ENCODE peak calls at places on chromosomes 13 and 19, in seven cellular contexts. I, U, Z, N, T, G and P are unnamed samples.

GRCh38 chr19:48878219-48879024 is 6.2 kb downstream of the PPP1R15A start:
- DNase-seq in Z (peak; percentile 85), T (no peak), N (no peak), G (no peak), I (no peak), U (no peak), P (peak; percentile 77)

GRCh38 chr19:15109768-15110417 is 2.7 kb downstream of the SYDE1 start:
- DNase-seq in I (no peak), N (no peak), Z (no peak), U (no peak), T (no peak), G (no peak), P (no peak)

GRCh38 chr13:27619711-27620376 is 485 bp downstream of the LNX2 start:
- DNase-seq in I (no peak), G (peak; percentile 7), Z (peak; percentile 22), T (no peak), U (peak; percentile 8), N (no peak), P (peak; percentile 56)

GRCh38 chr19:10404888-10405808 is 1.8 kb upstream of the CDC37 start:
- DNase-seq in Z (no peak), T (no peak), G (no peak), I (no peak), N (no peak), U (no peak), P (no peak)

GRCh38 chr19:19597809-19598306 is 20.6 kb downstream of the PBX4 start:
- DNase-seq in N (no peak), U (no peak), Z (peak; percentile 44), G (peak; percentile 27), T (peak; percentile 99), I (no peak), P (no peak)

GRCh38 chr13:112448621-112449544 is 72.7 kb downstream of the SPACA7 start:
- DNase-seq in G (no peak), I (no peak), N (no peak), Z (no peak), U (no peak), T (no peak), P (no peak)

GRCh38 chr19:23384858-23385257 is 10.4 kb downstream of the ZNF91 start:
- DNase-seq in G (no peak), U (no peak), I (no peak), T (no peak), Z (no peak), N (no peak), P (no peak)

GRCh38 chr19:1823539-1824251 is 11.6 kb upstream of the ATP8B3 start:
- DNase-seq in G (no peak), T (no peak), U (no peak), Z (no peak), I (no peak), N (no peak), P (no peak)

GRCh38 chr19:30861896-30862295 is 487.3 kb downstream of the TSHZ3 start:
- DNase-seq in Z (no peak), N (no peak), I (no peak), G (no peak), U (no peak), T (no peak), P (no peak)

GRCh38 chr13:23634897-23635296 is 64.7 kb downstream of the TNFRSF19 start:
- DNase-seq in N (no peak), G (no peak), Z (no peak), T (no peak), U (no peak), I (no peak), P (no peak)

GRCh38 chr13:50788551-50788950 is 54.9 kb downstream of the DLEU7 start:
- DNase-seq in N (no peak), T (no peak), G (no peak), I (no peak), U (no peak), Z (no peak), P (peak; percentile 44)

GRCh38 chr13:30872685-30873443 is 33.2 kb upstream of the MEDAG start:
- DNase-seq in U (no peak), Z (no peak), T (no peak), G (peak; percentile 26), I (no peak), N (no peak), P (peak; percentile 97)

GRCh38 chr19:2239771-2240770 is 3.4 kb downstream of the SF3A2 start:
- DNase-seq in I (no peak), T (no peak), Z (peak; percentile 49), G (no peak), U (no peak), N (no peak), P (peak; percentile 96)

GRCh38 chr13:49789961-49790360 is 2.5 kb downstream of the KPNA3 start:
- DNase-seq in G (no peak), I (no peak), Z (no peak), N (no peak), U (no peak), T (no peak), P (no peak)

GRCh38 chr19:375395-376110 is 31.0 kb upstream of the MIER2 start:
- DNase-seq in U (no peak), G (no peak), T (no peak), I (no peak), Z (no peak), N (no peak), P (no peak)

GRCh38 chr19:44808463-44809371 is at the start of gene BCAM:
- DNase-seq in N (no peak), G (peak; percentile 65), T (no peak), I (no peak), U (peak; percentile 93), Z (peak; percentile 89), P (peak; percentile 49)

GRCh38 chr19:14318873-14319272 is 62.4 kb upstream of the ADGRE5 start:
- DNase-seq in G (no peak), I (no peak), T (no peak), N (no peak), Z (peak; percentile 77), U (no peak), P (peak; percentile 29)

GRCh38 chr13:76888421-76888820 is 2.2 kb upstream of the KCTD12 start:
- DNase-seq in T (no peak), G (no peak), I (no peak), Z (no peak), N (no peak), U (no peak), P (no peak)

GRCh38 chr19:7450243-7451223 is 38.3 kb downstream of the PEX11G start:
- DNase-seq in U (no peak), G (peak; percentile 32), N (peak; percentile 10), T (peak; percentile 49), Z (no peak), I (no peak), P (peak; percentile 67)

GRCh38 chr19:54478677-54479266 is 5.7 kb upstream of the CDC42EP5 start:
- DNase-seq in G (peak; percentile 59), Z (peak; percentile 50), T (no peak), N (peak; percentile 53), I (no peak), U (no peak), P (peak; percentile 54)

GRCh38 chr13:49436890-49437289 is 7.0 kb downstream of the CAB39L start:
- DNase-seq in U (no peak), T (no peak), I (no peak), N (no peak), Z (no peak), G (no peak), P (no peak)

GRCh38 chr13:20161951-20162300 is 1.1 kb upstream of the GJA3 start:
- DNase-seq in N (no peak), U (no peak), G (no peak), T (no peak), I (no peak), Z (no peak), P (no peak)

GRCh38 chr19:18781885-18782527 is 9.1 kb downstream of the COMP start:
- DNase-seq in G (no peak), N (no peak), U (no peak), T (no peak), Z (no peak), I (no peak), P (no peak)

GRCh38 chr13:60163525-60164471 is at the start of gene DIAPH3:
- DNase-seq in Z (peak; percentile 92), I (peak; percentile 90), N (peak; percentile 86), G (peak; percentile 90), T (peak; percentile 76), U (peak; percentile 84), P (peak; percentile 96)

GRCh38 chr13:57045816-57046691 is 94.7 kb upstream of the PRR20A start:
- DNase-seq in G (no peak), U (no peak), Z (no peak), I (no peak), N (no peak), T (no peak), P (peak; percentile 23)

GRCh38 chr13:109803822-109804221 is 17.4 kb upstream of the IRS2 start:
- DNase-seq in N (no peak), T (no peak), I (no peak), U (no peak), Z (no peak), G (peak; percentile 20), P (no peak)

GRCh38 chr19:51959791-51960190 is 26.8 kb downstream of the ZNF350 start:
- DNase-seq in G (no peak), U (no peak), Z (no peak), T (no peak), I (no peak), N (no peak), P (no peak)

DNA sequence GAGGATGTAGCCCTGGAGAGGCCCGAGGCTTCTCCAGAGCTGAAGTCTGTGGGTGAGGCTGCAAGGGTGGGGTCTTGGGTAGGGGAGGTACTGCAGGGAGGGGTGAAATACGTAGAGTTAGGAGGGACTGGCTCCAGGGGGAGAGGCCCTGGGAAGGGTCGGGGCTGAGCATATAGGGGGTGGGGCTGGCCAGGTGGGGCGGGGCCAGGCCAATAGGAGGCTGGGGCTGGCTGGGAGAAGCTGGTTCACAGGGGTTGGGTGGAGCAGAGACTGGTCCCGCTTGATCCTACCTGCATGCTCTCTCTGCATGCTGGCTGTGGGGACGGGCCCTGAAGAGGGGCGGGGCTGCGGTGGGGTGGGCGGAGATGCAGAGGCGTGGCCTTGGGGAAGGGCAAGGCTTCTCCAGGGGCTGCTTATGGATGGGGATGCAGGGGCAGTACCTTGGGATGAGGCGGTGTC is 51.9 kb downstream of the CELF5 start:
- DNase-seq in N (peak; percentile 88), U (peak; percentile 58), I (peak; percentile 95), Z (peak; percentile 84), T (no peak), G (peak; percentile 60), P (no peak)
- H3K4me2 ChIP-seq in N (peak overlapping the region; percentile 70), U (peak overlapping the region; percentile 82), I (peak overlapping the region; percentile 44), Z (peak overlapping the region; percentile 49), T (no peak overlapping the region), G (peak overlapping the region; percentile 60), P (no peak overlapping the region)

DNA sequence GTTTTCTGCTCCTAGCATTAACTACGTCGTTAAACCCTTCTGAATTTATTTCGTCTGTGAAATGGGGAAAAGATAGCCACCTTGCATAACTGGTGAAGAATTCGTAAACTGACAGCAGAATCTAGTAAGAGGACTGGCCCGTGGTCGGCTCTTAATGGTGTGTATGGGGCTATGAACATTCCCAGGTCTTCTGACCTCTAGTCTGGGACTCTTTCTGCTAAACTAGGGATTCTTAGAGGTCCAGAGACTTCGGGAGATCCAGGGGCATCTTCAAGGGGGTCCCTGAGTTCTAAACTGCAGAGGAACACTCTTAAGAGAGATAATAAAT is 231.1 kb upstream of the SERP2 start:
- DNase-seq in U (peak; percentile 26), Z (no peak), T (no peak), I (no peak), G (no peak), N (no peak), P (no peak)
- TF ChIP-seq MAX in U (no peak), Z (no peak), T (no peak), I (no peak), G (no peak), N (no peak), P (no peak)

GRCh38 chr13:45105895-45106294 is 14.4 kb upstream of the GTF2F2 start:
- DNase-seq in G (no peak), I (no peak), U (no peak), N (no peak), Z (no peak), T (no peak), P (no peak)
- TF ChIP-seq POLR2A in G (no peak), I (no peak), U (no peak), N (no peak), Z (no peak), T (no peak), P (no peak)

GRCh38 chr19:42286349-42287016 is 15.4 kb upstream of the PRR19 start:
- DNase-seq in N (no peak), I (no peak), T (no peak), U (no peak), Z (peak; percentile 52), G (no peak), P (peak; percentile 57)
- H3K4me2 ChIP-seq in N (no peak overlapping the region), I (peak overlapping the region; percentile 97), T (peak overlapping the region; percentile 96), U (peak overlapping the region; percentile 100), Z (peak overlapping the region; percentile 83), G (peak overlapping the region; percentile 84), P (peak overlapping the region; percentile 74)